ENCODE peak calls at places on chromosomes 12 and 14, in four cellular contexts. I, M, O and Q are unnamed samples.

GRCh38 chr12:16006752-16007151 is 95.6 kb downstream of the DERA start:
- DNase-seq in M (no peak), I (no peak), O (no peak), Q (no peak)

GRCh38 chr14:103436533-103436932 is 51.3 kb downstream of the MARK3 start:
- DNase-seq in O (no peak), I (peak), M (no peak), Q (no peak)

GRCh38 chr14:100592972-100593371 is 5.8 kb upstream of the BEGAIN start:
- DNase-seq in M (no peak), O (no peak), I (no peak), Q (no peak)

GRCh38 chr12:95282266-95282665 is 64.7 kb downstream of the VEZT start:
- DNase-seq in M (no peak), O (no peak), I (no peak), Q (no peak)

GRCh38 chr12:104909761-104910160 is 48.3 kb downstream of the SLC41A2 start:
- DNase-seq in I (no peak), O (no peak), M (no peak), Q (no peak)

GRCh38 chr14:35385042-35385839 is 19.3 kb downstream of the NFKBIA start:
- DNase-seq in M (no peak), O (peak), I (peak), Q (peak)

GRCh38 chr12:57754411-57755193 is at the start of gene MARCHF9:
- DNase-seq in M (peak), I (peak), O (no peak), Q (peak)

GRCh38 chr12:46577063-46577776 is 204.6 kb upstream of the SLC38A2 start:
- DNase-seq in I (no peak), O (no peak), M (no peak), Q (no peak)

GRCh38 chr14:26765768-26766550 is 168.1 kb upstream of the NOVA1 start:
- DNase-seq in O (no peak), M (no peak), I (no peak), Q (no peak)

GRCh38 chr12:67989184-67989965 is at the start of gene IFNG-AS1:
- DNase-seq in M (no peak), I (no peak), O (no peak), Q (no peak)

GRCh38 chr12:56683-57346 is 9.8 kb upstream of the IQSEC3 start:
- DNase-seq in I (no peak), M (no peak), O (no peak), Q (no peak)

GRCh38 chr12:54680374-54680773 is 32.2 kb upstream of the DCD start:
- DNase-seq in M (peak), O (no peak), I (peak), Q (peak)